ENCODE peak calls at places on chromosome 21, in ten cellular contexts. R is heart left ventricle; G is GM23338; K is transverse colon; W is testis; X is naive thymus-derived CD4-positive, alpha-beta T cell; Q is fibroblast of lung; P is effector memory CD4-positive, alpha-beta T cell; A is GM23248; E is A549. C is an unnamed sample. For H3K4me1, the result is how much of the 10 kb centered on the place peaks cover.

GRCh38 chr21:46379105-46379504 is 55.1 kb downstream of the PCNT start:
- DNase-seq in R (no peak), G (no peak), K (no peak), W (no peak), X (no peak), Q (no peak), P (no peak), A (no peak), E (no peak), C (no peak)

GRCh38 chr21:8997011-8997440 is 1524.4 kb upstream of the TPTE start:
- DNase-seq in R (no peak), G (peak), K (no peak), W (no peak), X (no peak), Q (no peak), P (no peak), A (no peak), E (no peak), C (no peak)

GRCh38 chr21:33278736-33279135 is 12.6 kb downstream of the IL10RB start:
- DNase-seq in R (no peak), G (no peak), K (no peak), W (no peak), X (no peak), Q (peak), P (no peak), A (peak), E (no peak), C (no peak)

GRCh38 chr21:33071878-33072306 is 2.0 kb downstream of the OLIG1 start:
- DNase-seq in R (no peak), G (peak), K (no peak), W (no peak), X (peak), Q (peak), P (no peak), A (peak), E (no peak), C (no peak)

GRCh38 chr21:33406493-33406892 is 3.3 kb downstream of the IFNGR2 start:
- DNase-seq in R (no peak), G (no peak), K (no peak), W (peak), X (no peak), Q (no peak), P (no peak), A (no peak), E (no peak), C (no peak)

GRCh38 chr21:33069645-33069993 is 322 bp upstream of the OLIG1 start:
- DNase-seq in R (no peak), G (no peak), K (no peak), W (no peak), X (no peak), Q (no peak), P (no peak), A (no peak), E (no peak), C (no peak)

GRCh38 chr21:17454315-17455027 is 58.4 kb upstream of the CXADR start:
- DNase-seq in R (no peak), G (peak), K (no peak), W (peak), X (peak), Q (peak), P (no peak), A (peak), E (peak), C (no peak)

GRCh38 chr21:26814374-26814773 is 30.8 kb downstream of the ADAMTS1 start:
- DNase-seq in R (no peak), G (no peak), K (no peak), W (no peak), X (no peak), Q (no peak), P (no peak), A (no peak), E (no peak), C (no peak)

GRCh38 chr21:15682182-15682895 is 47.4 kb upstream of the USP25 start:
- DNase-seq in R (no peak), G (no peak), K (no peak), W (no peak), X (no peak), Q (peak), P (no peak), A (peak), E (no peak), C (no peak)

GRCh38 chr21:28299946-28300345 is 692.7 kb downstream of the LTN1 start:
- DNase-seq in R (no peak), G (no peak), K (no peak), W (no peak), X (no peak), Q (no peak), P (no peak), A (no peak), E (no peak), C (no peak)

GRCh38 chr21:27058673-27059365 is 91.9 kb upstream of the ADAMTS5 start:
- DNase-seq in R (no peak), G (no peak), K (no peak), W (no peak), X (no peak), Q (no peak), P (no peak), A (peak), E (no peak), C (no peak)

GRCh38 chr21:17514124-17514481 is 1.3 kb downstream of the CXADR start:
- DNase-seq in R (no peak), G (peak), K (no peak), W (no peak), X (no peak), Q (peak), P (no peak), A (peak), E (no peak), C (no peak)

GRCh38 chr21:46284077-46284644 is 1.2 kb downstream of the MCM3AP start:
- DNase-seq in R (no peak), G (no peak), K (peak), W (no peak), X (no peak), Q (no peak), P (no peak), A (no peak), E (no peak), C (no peak)

GRCh38 chr21:36134820-36135390 is at the start of gene CBR3:
- DNase-seq in R (peak), G (peak), K (peak), W (peak), X (peak), Q (peak), P (no peak), A (peak), E (peak), C (peak)

GRCh38 chr21:26070822-26071425 is 99.6 kb downstream of the APP start:
- DNase-seq in R (no peak), G (peak), K (peak), W (peak), X (no peak), Q (peak), P (no peak), A (peak), E (no peak), C (no peak)

GRCh38 chr21:37153193-37153934 is 80.3 kb downstream of the TTC3 start:
- DNase-seq in R (no peak), G (no peak), K (peak), W (no peak), X (no peak), Q (peak), P (no peak), A (peak), E (no peak), C (no peak)

GRCh38 chr21:14762309-14762708 is 216.2 kb upstream of the SAMSN1 start:
- DNase-seq in R (no peak), G (no peak), K (no peak), W (no peak), X (no peak), Q (no peak), P (no peak), A (no peak), E (no peak), C (no peak)

GRCh38 chr21:43608664-43609063 is 50.6 kb downstream of the HSF2BP start:
- DNase-seq in R (no peak), G (no peak), K (no peak), W (no peak), X (no peak), Q (no peak), P (no peak), A (no peak), E (no peak), C (no peak)

GRCh38 chr21:46504681-46505080 is 46.0 kb downstream of the DIP2A start:
- DNase-seq in R (no peak), G (no peak), K (no peak), W (no peak), X (no peak), Q (no peak), P (no peak), A (no peak), E (no peak), C (no peak)

GRCh38 chr21:28336299-28336698 is 656.4 kb downstream of the LTN1 start:
- DNase-seq in R (no peak), G (peak), K (no peak), W (peak), X (no peak), Q (peak), P (no peak), A (peak), E (no peak), C (peak)

GRCh38 chr21:28229811-28230210 is 762.9 kb downstream of the LTN1 start:
- DNase-seq in R (no peak), G (no peak), K (no peak), W (no peak), X (no peak), Q (peak), P (no peak), A (peak), E (no peak), C (no peak)

GRCh38 chr21:36834192-36834591 is 132.3 kb downstream of the HLCS start:
- DNase-seq in R (no peak), G (no peak), K (no peak), W (no peak), X (no peak), Q (no peak), P (no peak), A (no peak), E (no peak), C (no peak)

GRCh38 chr21:43603641-43604504 is 55.4 kb downstream of the HSF2BP start:
- DNase-seq in R (no peak), G (no peak), K (no peak), W (no peak), X (no peak), Q (peak), P (no peak), A (peak), E (no peak), C (no peak)

DNA sequence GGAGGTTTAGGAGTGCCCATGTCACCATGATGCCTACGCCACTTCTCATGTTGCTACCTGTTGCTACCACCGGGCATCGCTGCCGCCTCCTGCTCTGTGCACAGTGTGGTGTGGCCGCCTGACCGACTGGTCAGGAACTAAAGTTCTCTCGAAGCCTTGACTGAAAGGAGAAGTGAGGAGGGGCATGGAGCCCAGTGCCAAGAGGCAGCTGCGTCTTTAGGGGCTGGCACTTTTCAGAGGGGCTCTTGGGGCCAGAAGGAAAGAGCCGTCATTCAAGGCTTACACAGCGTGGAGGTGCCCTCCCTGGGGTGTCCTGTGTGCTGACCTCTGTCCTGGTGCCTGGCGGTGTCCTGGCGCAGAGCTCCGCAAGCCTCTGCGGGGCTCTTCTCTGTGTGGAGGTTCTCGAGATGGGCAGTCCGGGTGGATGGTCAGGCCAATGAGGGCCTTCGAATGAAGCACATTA is 57.2 kb downstream of the ADARB1 start:
- DNase-seq in R (no peak), G (no peak), K (no peak), W (no peak), X (no peak), Q (no peak), P (no peak), A (no peak), E (no peak), C (no peak)
- H3K27ac ChIP-seq in R (no peak), G (no peak), K (peak), W (peak), X (no peak), Q (no peak), P (no peak), A (peak), E (no peak), C (peak)

DNA sequence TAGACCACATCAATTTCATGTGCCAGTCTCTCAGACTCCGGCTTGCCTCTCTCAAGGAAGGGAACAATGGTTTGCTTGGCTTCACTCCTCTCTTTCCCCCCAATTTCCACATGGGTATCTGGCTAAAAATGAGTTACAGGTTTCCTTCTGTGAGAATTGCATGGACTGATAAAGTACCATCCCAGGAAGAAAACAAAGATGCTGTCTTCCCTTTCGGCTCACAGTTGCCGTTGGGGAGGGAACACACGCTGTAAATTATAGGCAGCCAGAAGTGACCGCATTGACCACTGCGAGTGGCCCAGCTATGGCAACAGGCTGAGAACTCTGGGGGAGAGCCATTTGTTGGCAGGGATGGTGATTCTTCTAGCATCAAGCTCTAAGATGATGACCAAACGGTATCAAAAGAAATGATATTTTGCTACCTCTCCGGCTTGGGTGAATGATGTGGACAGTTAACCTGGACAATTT is 2.8 kb downstream of the RUNX1 start:
- DNase-seq in R (no peak), G (no peak), K (no peak), W (no peak), X (no peak), Q (no peak), P (no peak), A (no peak), E (no peak), C (no peak)
- H3K4me3 ChIP-seq in R (peak), G (no peak), K (no peak), W (no peak), X (peak), Q (no peak), P (peak), A (peak), E (no peak), C (no peak)

DNA sequence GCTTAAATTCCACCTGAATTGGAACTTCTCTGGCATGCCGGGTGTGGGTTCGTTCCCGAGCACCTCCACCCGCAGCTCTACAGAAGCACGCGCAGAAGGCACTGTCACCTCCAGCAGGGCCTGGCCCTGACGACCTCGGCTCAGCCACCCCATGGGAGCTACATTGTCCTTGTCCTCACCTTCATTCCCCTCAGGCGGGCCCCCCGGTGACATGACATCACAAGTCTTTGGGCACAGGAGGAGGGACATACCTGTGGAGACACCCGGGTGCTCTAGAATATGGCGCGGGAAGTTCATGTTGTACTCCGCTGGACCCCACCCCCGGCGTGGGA is 37.4 kb downstream of the UMODL1 start:
- DNase-seq in R (peak), G (no peak), K (no peak), W (no peak), X (no peak), Q (no peak), P (no peak), A (no peak), E (no peak), C (no peak)
- H3K4me1 ChIP-seq in R (under half), G (under half), K (under half), W (under half), X (under half), Q (under half), P (under half), A (under half), E (under half), C (under half)

GRCh38 chr21:38277501-38278111 is 20.8 kb downstream of the KCNJ15 start:
- DNase-seq in R (no peak), G (no peak), K (no peak), W (no peak), X (no peak), Q (peak), P (no peak), A (peak), E (peak), C (no peak)
- H3K27ac ChIP-seq in R (no peak), G (no peak), K (no peak), W (no peak), X (no peak), Q (peak), P (no peak), A (peak), E (peak), C (peak)

GRCh38 chr21:31874817-31875216 is 2.0 kb downstream of the HUNK start:
- DNase-seq in R (no peak), G (peak), K (peak), W (no peak), X (no peak), Q (no peak), P (no peak), A (peak), E (no peak), C (no peak)

GRCh38 chr21:31877558-31877957 is 4.7 kb downstream of the HUNK start:
- DNase-seq in R (no peak), G (no peak), K (no peak), W (no peak), X (no peak), Q (no peak), P (no peak), A (no peak), E (no peak), C (no peak)

GRCh38 chr21:31873275-31873695 is 465 bp downstream of the HUNK start:
- DNase-seq in R (peak), G (peak), K (peak), W (no peak), X (no peak), Q (no peak), P (no peak), A (no peak), E (peak), C (no peak)

GRCh38 chr21:31873696-31874599 is 1.1 kb downstream of the HUNK start:
- DNase-seq in R (peak), G (peak), K (peak), W (peak), X (peak), Q (peak), P (no peak), A (peak), E (peak), C (peak)

GRCh38 chr21:31875424-31876097 is 2.7 kb downstream of the HUNK start:
- DNase-seq in R (no peak), G (no peak), K (no peak), W (no peak), X (no peak), Q (no peak), P (no peak), A (peak), E (no peak), C (no peak)
- H3K4me3 ChIP-seq in R (no peak), G (peak), K (peak), W (no peak), X (no peak), Q (no peak), P (no peak), A (peak), E (no peak), C (no peak)

DNA sequence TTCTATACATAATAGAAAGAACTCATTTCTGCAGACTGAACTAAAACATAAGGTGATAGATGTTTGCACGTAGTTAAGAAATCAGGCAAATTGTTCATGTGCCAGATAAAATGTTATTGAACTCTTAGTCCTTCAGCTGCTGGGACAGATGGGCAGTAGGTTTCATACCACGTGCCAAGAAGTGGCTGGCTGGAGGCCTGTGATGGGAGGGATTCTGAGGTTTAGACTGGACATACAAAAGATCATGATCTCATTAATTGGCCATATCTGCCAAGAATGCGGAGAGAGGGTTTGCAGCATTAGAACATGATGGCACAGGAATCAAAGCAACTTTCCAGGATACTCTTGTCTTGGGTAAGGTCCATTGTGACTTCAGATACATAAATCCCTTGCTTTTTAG is 53.9 kb downstream of the DSCAM start:
- DNase-seq in R (no peak), G (no peak), K (no peak), W (no peak), X (no peak), Q (peak), P (no peak), A (no peak), E (no peak), C (no peak)
- H3K4me1 ChIP-seq in R (under half), G (under half), K (under half), W (under half), X (under half), Q (under half), P (under half), A (under half), E (under half), C (under half)